ENCODE peak calls at places on chromosomes 6 and 20, in nine cellular contexts. G, C, L, N, J, Q, H, V and W are unnamed samples.

GRCh38 chr20:22402550-22402949 is 181.8 kb downstream of the FOXA2 start:
- DNase-seq in G (no peak), C (no peak), L (no peak), N (no peak), J (no peak), Q (no peak), H (no peak), V (no peak), W (no peak)

GRCh38 chr6:43823879-43824740 is 54.1 kb downstream of the VEGFA start:
- DNase-seq in G (no peak), C (no peak), L (no peak), N (no peak), J (no peak), Q (no peak), H (no peak), V (no peak), W (no peak)

GRCh38 chr6:79115557-79115956 is 37.5 kb upstream of the PHIP start:
- DNase-seq in G (no peak), C (no peak), L (no peak), N (no peak), J (no peak), Q (no peak), H (no peak), V (no peak), W (no peak)

GRCh38 chr6:111777357-111777756 is 95.9 kb downstream of the FYN start:
- DNase-seq in G (no peak), C (no peak), L (no peak), N (no peak), J (no peak), Q (no peak), H (no peak), V (no peak), W (no peak)

GRCh38 chr20:17967595-17968365 is 814 bp downstream of the SNX5 start:
- DNase-seq in G (peak; percentile 52), C (no peak), L (peak; percentile 28), N (no peak), J (no peak), Q (no peak), H (peak; percentile 47), V (no peak), W (no peak)

GRCh38 chr6:130900913-130901312 is 73.7 kb downstream of the SMLR1 start:
- DNase-seq in G (peak; percentile 57), C (no peak), L (peak; percentile 88), N (peak; percentile 8), J (no peak), Q (no peak), H (no peak), V (peak; percentile 12), W (no peak)

GRCh38 chr6:144416244-144416643 is 131.1 kb downstream of the UTRN start:
- DNase-seq in G (no peak), C (no peak), L (no peak), N (no peak), J (no peak), Q (no peak), H (no peak), V (no peak), W (no peak)

GRCh38 chr6:105374010-105374420 is 28.9 kb downstream of the PREP start:
- DNase-seq in G (peak; percentile 75), C (no peak), L (peak; percentile 92), N (no peak), J (no peak), Q (no peak), H (no peak), V (no peak), W (no peak)

GRCh38 chr6:14921878-14922277 is 324.0 kb upstream of the JARID2 start:
- DNase-seq in G (no peak), C (no peak), L (no peak), N (no peak), J (peak; percentile 75), Q (no peak), H (no peak), V (no peak), W (no peak)

GRCh38 chr6:27241443-27241842 is 6.1 kb upstream of the PRSS16 start:
- DNase-seq in G (no peak), C (no peak), L (no peak), N (no peak), J (no peak), Q (no peak), H (no peak), V (no peak), W (no peak)